ENCODE peak calls at places on chromosomes 16 and 17, in five cellular contexts. D is heart right ventricle, V is T-helper 1 cell, W is renal cortical epithelial cell, Q is occipital lobe. A is an unnamed sample.

GRCh38 chr16:16001856-16002255 is 52.4 kb downstream of the ABCC1 start:
- DNase-seq in D (no peak), V (no peak), W (no peak), Q (no peak), A (no peak)

GRCh38 chr17:17411692-17412091 is 65.1 kb upstream of the MED9 start:
- DNase-seq in D (no peak), V (no peak), W (peak), Q (no peak), A (no peak)

GRCh38 chr17:6327007-6327406 is 107.9 kb downstream of the AIPL1 start:
- DNase-seq in D (peak), V (no peak), W (no peak), Q (no peak), A (no peak)

GRCh38 chr16:3642397-3643094 is 11.9 kb upstream of the DNASE1 start:
- DNase-seq in D (no peak), V (no peak), W (no peak), Q (no peak), A (peak)

GRCh38 chr16:88116121-88116900 is 165.1 kb downstream of the BANP start:
- DNase-seq in D (no peak), V (no peak), W (peak), Q (no peak), A (peak)

GRCh38 chr17:44199553-44200477 is at the start of gene ATXN7L3:
- DNase-seq in D (peak), V (peak), W (peak), Q (peak), A (peak)

GRCh38 chr17:44000871-44001460 is 3.5 kb upstream of the NAGS start:
- DNase-seq in D (no peak), V (no peak), W (no peak), Q (no peak), A (no peak)

GRCh38 chr17:507441-507840 is 154.8 kb upstream of the RPH3AL start:
- DNase-seq in D (no peak), V (no peak), W (no peak), Q (no peak), A (no peak)

GRCh38 chr17:1707107-1707506 is 3.1 kb downstream of the TLCD2 start:
- DNase-seq in D (no peak), V (no peak), W (no peak), Q (no peak), A (no peak)

GRCh38 chr17:68085751-68086445 is 50.4 kb downstream of the KPNA2 start:
- DNase-seq in D (no peak), V (no peak), W (no peak), Q (no peak), A (no peak)

GRCh38 chr16:51989637-51990230 is 557.2 kb downstream of the TOX3 start:
- DNase-seq in D (no peak), V (no peak), W (peak), Q (no peak), A (no peak)

GRCh38 chr16:1152123-1152638 is 725 bp upstream of the CACNA1H start:
- DNase-seq in D (no peak), V (peak), W (no peak), Q (no peak), A (no peak)

GRCh38 chr16:75621170-75621477 is 2.0 kb downstream of the ADAT1 start:
- DNase-seq in D (no peak), V (no peak), W (peak), Q (no peak), A (no peak)

GRCh38 chr17:43140396-43141332 is 15.5 kb upstream of the BRCA1 start:
- DNase-seq in D (no peak), V (no peak), W (no peak), Q (no peak), A (no peak)

GRCh38 chr16:77603656-77604055 is 118.7 kb upstream of the NUDT7 start:
- DNase-seq in D (no peak), V (no peak), W (no peak), Q (no peak), A (no peak)

GRCh38 chr16:12313902-12314621 is 337.5 kb downstream of the SNX29 start:
- DNase-seq in D (no peak), V (no peak), W (no peak), Q (no peak), A (no peak)

GRCh38 chr17:35170968-35171771 is 23.0 kb downstream of the SLC35G3 start:
- DNase-seq in D (no peak), V (no peak), W (no peak), Q (no peak), A (no peak)

GRCh38 chr16:9039208-9039607 is 52.2 kb upstream of the HAPSTR1 start:
- DNase-seq in D (no peak), V (no peak), W (peak), Q (no peak), A (no peak)

GRCh38 chr17:79986441-79987186 is 49.1 kb downstream of the TBC1D16 start:
- DNase-seq in D (no peak), V (no peak), W (no peak), Q (no peak), A (peak)

GRCh38 chr16:3646348-3646920 is 8.1 kb upstream of the DNASE1 start:
- DNase-seq in D (no peak), V (no peak), W (peak), Q (no peak), A (peak)

GRCh38 chr16:64711026-64711425 is 410.8 kb downstream of the CDH11 start:
- DNase-seq in D (no peak), V (no peak), W (no peak), Q (no peak), A (no peak)

GRCh38 chr17:12098568-12098967 is 77.9 kb downstream of the MAP2K4 start:
- DNase-seq in D (no peak), V (no peak), W (no peak), Q (no peak), A (no peak)

GRCh38 chr16:88451586-88452484 is 1.2 kb upstream of the ZFPM1 start:
- DNase-seq in D (no peak), V (no peak), W (peak), Q (no peak), A (no peak)

GRCh38 chr16:9438991-9439390 is 347.5 kb downstream of the HAPSTR1 start:
- DNase-seq in D (no peak), V (no peak), W (peak), Q (no peak), A (no peak)